ENCODE peak calls at places on chromosome 6, in five cellular contexts. Z, N, V, E and O are unnamed samples.

GRCh38 chr6:133899556-133899955 is 10.6 kb downstream of the TCF21 start:
- DNase-seq in E (no peak), N (no peak), V (no peak), Z (no peak), O (no peak)

GRCh38 chr6:6379573-6379972 is 59.1 kb upstream of the F13A1 start:
- DNase-seq in V (no peak), E (no peak), Z (no peak), N (peak), O (peak)

GRCh38 chr6:151325075-151326050 is 66.0 kb downstream of the ZBTB2 start:
- DNase-seq in E (peak), Z (peak), N (no peak), V (peak), O (peak)

GRCh38 chr6:143110996-143111395 is 50.3 kb downstream of the AIG1 start:
- DNase-seq in N (no peak), E (no peak), V (no peak), Z (no peak), O (no peak)

GRCh38 chr6:140660295-140660694 is 1285.8 kb upstream of the CITED2 start:
- DNase-seq in E (no peak), N (no peak), V (no peak), Z (no peak), O (no peak)

GRCh38 chr6:132464538-132465256 is 48.2 kb downstream of the STX7 start:
- DNase-seq in N (no peak), V (no peak), Z (no peak), E (no peak), O (no peak)

GRCh38 chr6:161481786-161482516 is 208.1 kb upstream of the AGPAT4 start:
- DNase-seq in Z (no peak), N (no peak), V (no peak), E (no peak), O (peak)

GRCh38 chr6:26233608-26234420 is 131.2 kb upstream of the BTN3A2 start:
- DNase-seq in E (no peak), Z (peak), N (peak), V (peak), O (no peak)

GRCh38 chr6:72947534-72947933 is 277.8 kb downstream of the KHDC1L start:
- DNase-seq in V (no peak), N (no peak), E (no peak), Z (no peak), O (no peak)

GRCh38 chr6:139030539-139030938 is 2.0 kb downstream of the ABRACL start:
- DNase-seq in E (no peak), Z (no peak), V (no peak), N (peak), O (no peak)

GRCh38 chr6:155224031-155224451 is 39.8 kb upstream of the CLDN20 start:
- DNase-seq in Z (no peak), N (peak), V (no peak), E (no peak), O (no peak)

GRCh38 chr6:108250240-108250866 is 10.5 kb downstream of the SNX3 start:
- DNase-seq in E (no peak), Z (no peak), N (no peak), V (no peak), O (no peak)

GRCh38 chr6:116492331-116493067 is 18.9 kb upstream of the CALHM5 start:
- DNase-seq in Z (no peak), V (no peak), N (no peak), E (no peak), O (no peak)

GRCh38 chr6:149503858-149504257 is 19.0 kb upstream of the ZC3H12D start:
- DNase-seq in N (no peak), E (no peak), Z (no peak), V (no peak), O (no peak)

GRCh38 chr6:111872521-111873177 is 603 bp downstream of the FYN start:
- DNase-seq in E (peak), N (no peak), Z (peak), V (peak), O (peak)

GRCh38 chr6:1579096-1579495 is 30.6 kb upstream of the FOXC1 start:
- DNase-seq in Z (no peak), V (no peak), N (no peak), E (no peak), O (no peak)

GRCh38 chr6:3848380-3848779 is 793 bp upstream of the FAM50B start:
- DNase-seq in Z (no peak), N (no peak), V (no peak), E (no peak), O (no peak)

GRCh38 chr6:125821825-125822281 is 31.1 kb downstream of the NCOA7 start:
- DNase-seq in Z (no peak), E (no peak), N (no peak), V (peak), O (peak)

GRCh38 chr6:87756858-87757257 is 54.8 kb upstream of the AKIRIN2 start:
- DNase-seq in E (no peak), N (peak), V (peak), Z (no peak), O (no peak)

GRCh38 chr6:114053791-114054190 is 82.8 kb upstream of the HDAC2 start:
- DNase-seq in Z (no peak), N (no peak), V (no peak), E (no peak), O (no peak)

GRCh38 chr6:108091288-108091687 is 16.7 kb upstream of the OSTM1 start:
- DNase-seq in Z (no peak), V (no peak), N (no peak), E (no peak), O (no peak)

GRCh38 chr6:111239455-111239854 is 152.2 kb downstream of the SLC16A10 start:
- DNase-seq in Z (no peak), V (no peak), N (no peak), E (no peak), O (no peak)

DNA sequence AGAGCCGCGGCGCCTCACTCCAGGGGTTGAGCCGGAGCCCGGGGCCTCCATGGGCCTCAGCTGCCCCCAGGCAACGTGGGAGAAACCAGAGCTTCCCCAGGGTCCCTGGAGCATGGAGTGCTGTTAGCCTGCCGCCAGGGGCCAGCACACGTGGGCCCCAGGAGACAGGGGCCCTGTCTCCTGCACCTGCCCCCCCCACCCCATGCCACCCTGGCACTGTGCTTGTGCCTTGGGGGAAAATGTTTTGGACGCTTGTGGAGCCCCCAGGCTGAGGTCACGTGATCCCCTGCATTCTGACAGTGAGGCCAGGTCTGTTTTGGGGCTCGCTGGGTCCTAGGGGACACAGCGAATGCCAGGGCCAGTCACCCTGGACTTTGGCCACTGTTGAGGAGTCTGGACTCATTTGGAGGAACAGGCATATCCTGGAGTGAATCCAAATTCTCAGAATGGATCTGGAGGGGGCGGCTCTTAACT is 30.2 kb upstream of the MPC1 start:
- DNase-seq in V (no peak), Z (peak), N (no peak), E (peak), O (no peak)
- TF ChIP-seq CTCF in V (no peak), Z (no peak), N (no peak), E (no peak), O (no peak)

DNA sequence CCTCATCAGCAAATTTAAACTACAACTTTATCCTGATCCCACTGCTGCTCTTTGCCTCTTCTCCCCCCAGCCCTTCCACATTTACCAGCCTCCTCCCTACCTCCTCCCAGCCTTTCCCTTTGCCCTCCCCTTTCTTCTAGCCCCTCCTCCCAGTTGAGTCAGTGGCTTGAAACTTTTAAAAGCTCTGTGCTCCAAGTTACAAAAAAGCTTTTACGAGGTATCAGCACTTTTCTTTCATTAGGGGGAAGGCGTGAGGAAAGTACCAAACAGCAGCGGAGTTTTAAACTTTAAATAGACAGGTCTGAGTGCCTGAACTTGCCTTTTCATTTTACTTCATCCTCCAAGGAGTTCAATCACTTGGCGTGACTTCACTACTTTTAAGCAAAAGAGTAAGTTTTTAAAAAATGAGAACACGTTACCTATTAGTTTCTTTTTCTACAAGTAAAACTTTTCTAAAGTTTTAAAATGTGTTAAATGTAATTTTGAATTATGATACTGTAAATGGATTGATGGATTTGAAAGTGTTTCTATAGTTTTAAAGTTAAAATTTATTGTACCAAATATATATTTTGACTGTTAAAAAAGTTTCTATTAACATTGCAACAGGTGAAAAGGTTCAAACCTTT is at the start of gene GJA1:
- DNase-seq in Z (no peak), E (no peak), N (no peak), V (peak), O (no peak)
- TF ChIP-seq POLR2A in Z (no peak), E (peak), N (no peak), V (peak), O (no peak)

GRCh38 chr6:44474643-44475042 is 87.1 kb downstream of the CDC5L start:
- DNase-seq in N (no peak), Z (no peak), E (no peak), V (no peak), O (no peak)

GRCh38 chr6:44477293-44477894 is 89.9 kb downstream of the CDC5L start:
- DNase-seq in E (no peak), N (no peak), Z (no peak), V (no peak), O (no peak)

GRCh38 chr6:44475417-44475778 is 87.9 kb downstream of the CDC5L start:
- DNase-seq in Z (no peak), V (no peak), E (no peak), N (no peak), O (no peak)

GRCh38 chr6:44476849-44477248 is 89.3 kb downstream of the CDC5L start:
- DNase-seq in V (no peak), E (no peak), N (no peak), Z (no peak), O (no peak)

DNA sequence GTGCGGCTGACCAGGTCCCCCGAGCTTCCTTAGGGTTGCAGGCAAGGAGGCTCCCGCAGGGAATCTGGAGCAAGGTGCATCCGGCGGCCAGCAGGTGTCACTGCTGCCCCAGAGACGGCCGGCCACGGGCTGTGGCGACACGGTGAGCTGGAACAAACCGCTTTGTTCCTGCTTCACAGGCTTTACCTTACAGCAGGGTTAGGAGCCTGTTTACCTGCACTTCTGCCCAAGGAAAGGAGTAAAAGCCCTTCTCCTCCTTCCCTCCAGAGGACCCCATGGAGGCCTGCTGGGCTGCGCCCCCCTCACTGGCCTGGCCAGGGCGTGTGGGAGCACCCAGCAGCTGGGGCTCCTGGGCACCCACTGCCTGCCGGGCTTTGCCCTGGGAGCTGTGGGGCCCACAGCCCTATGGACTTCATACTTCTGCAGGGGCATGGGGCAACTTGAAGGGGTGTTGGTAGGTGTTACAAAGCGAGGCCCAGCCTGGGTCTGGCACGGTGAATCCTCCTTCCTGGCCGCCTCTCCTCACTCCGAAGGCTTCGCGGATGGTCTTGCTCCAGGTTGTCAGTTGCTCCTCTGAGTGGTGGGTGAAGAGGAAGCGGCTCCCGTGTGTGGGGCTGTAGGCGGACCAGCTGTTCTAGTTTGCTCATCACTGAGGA is 88.4 kb downstream of the CDC5L start:
- DNase-seq in E (peak), N (no peak), Z (peak), V (peak), O (peak)
- TF ChIP-seq CTCF in E (peak), N (peak), Z (no peak), V (peak), O (peak)

DNA sequence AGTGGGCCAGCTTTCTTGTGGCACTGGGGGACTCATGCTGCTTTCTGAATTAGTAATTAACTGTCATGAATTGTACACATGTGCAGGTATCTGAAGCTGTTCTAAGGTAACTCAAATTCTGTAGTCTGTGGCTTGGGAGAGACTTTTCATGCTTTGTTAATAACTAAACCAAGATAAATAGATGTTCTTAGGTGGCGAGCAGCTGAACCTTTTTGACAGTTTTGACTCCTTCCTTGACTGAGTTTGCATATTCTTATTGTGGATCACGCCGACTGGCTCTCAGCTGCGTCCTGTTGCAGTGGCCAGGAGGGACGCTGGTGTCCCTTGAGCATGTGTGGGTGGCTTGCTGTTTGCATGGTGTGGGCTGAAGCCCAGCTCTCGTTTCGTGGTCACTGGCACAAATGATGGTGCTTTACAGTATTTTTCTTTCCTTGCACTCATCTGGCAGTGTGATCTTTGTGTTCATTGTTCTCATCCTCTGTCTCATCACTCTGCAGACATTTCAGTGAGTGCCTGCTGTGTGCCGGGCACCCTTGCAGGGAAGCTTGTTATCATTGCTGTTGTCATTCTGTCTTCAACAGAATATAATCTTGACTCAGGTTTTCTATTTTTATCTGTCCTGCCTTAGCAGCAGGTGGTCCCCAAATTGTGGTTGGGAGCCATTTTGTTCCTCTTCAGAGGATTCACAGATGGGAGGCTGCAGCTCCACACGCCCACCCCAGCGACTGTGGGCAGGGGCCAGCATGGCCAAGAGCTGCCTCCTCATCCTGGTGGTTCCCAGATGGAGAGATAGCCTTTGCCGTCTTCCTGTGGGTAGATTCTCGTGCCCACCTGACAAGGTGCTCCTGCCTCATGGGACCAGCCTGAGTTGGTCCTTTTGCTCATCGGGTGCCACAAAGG is 39.6 kb downstream of the DUSP22 start:
- DNase-seq in Z (no peak), E (no peak), V (no peak), N (peak), O (no peak)
- TF ChIP-seq POLR2A in Z (no peak), E (no peak), V (no peak), N (no peak), O (no peak)